ENCODE peak calls at places on chromosomes 11 and 22, in four cellular contexts. One of them, this sample, is unnamed. For H3K4me1, the result is how much of the 10 kb centered on the place peaks cover.

GRCh38 chr22:35910013-35910860 is 118.4 kb downstream of the RBFOX2 start:
- DNase-seq in fibroblast of lung: peak
- DNase-seq in uterus: no peak
- DNase-seq in stomach: no peak
- DNase-seq in this sample: no peak

GRCh38 chr22:38572065-38572464 is 2.1 kb upstream of the DMC1 start:
- DNase-seq in fibroblast of lung: peak
- DNase-seq in uterus: peak
- DNase-seq in stomach: no peak
- DNase-seq in this sample: no peak

GRCh38 chr22:27802389-27803079 is 978 bp upstream of the MN1 start:
- DNase-seq in fibroblast of lung: no peak
- DNase-seq in uterus: peak
- DNase-seq in stomach: no peak
- DNase-seq in this sample: no peak

GRCh38 chr11:33376331-33377099 is 119.3 kb downstream of the HIPK3 start:
- DNase-seq in fibroblast of lung: no peak
- DNase-seq in uterus: no peak
- DNase-seq in stomach: no peak
- DNase-seq in this sample: no peak

GRCh38 chr11:82606738-82607137 is 126.9 kb downstream of the FAM181B start:
- DNase-seq in fibroblast of lung: no peak
- DNase-seq in uterus: no peak
- DNase-seq in stomach: no peak
- DNase-seq in this sample: no peak

GRCh38 chr11:114366331-114367243 is 33.7 kb downstream of the C11orf71 start:
- DNase-seq in fibroblast of lung: peak
- DNase-seq in uterus: no peak
- DNase-seq in stomach: no peak
- DNase-seq in this sample: no peak

GRCh38 chr11:112584674-112585073 is 324.0 kb upstream of the PLET1 start:
- DNase-seq in fibroblast of lung: no peak
- DNase-seq in uterus: no peak
- DNase-seq in stomach: no peak
- DNase-seq in this sample: no peak

GRCh38 chr11:128525411-128526243 is 61.7 kb downstream of the ETS1 start:
- DNase-seq in fibroblast of lung: peak
- DNase-seq in uterus: no peak
- DNase-seq in stomach: no peak
- DNase-seq in this sample: no peak

GRCh38 chr11:43735931-43736330 is 55.4 kb downstream of the HSD17B12 start:
- DNase-seq in fibroblast of lung: peak
- DNase-seq in uterus: no peak
- DNase-seq in stomach: no peak
- DNase-seq in this sample: no peak

GRCh38 chr11:20035701-20036601 is 124.3 kb downstream of the DBX1 start:
- DNase-seq in fibroblast of lung: peak
- DNase-seq in uterus: peak
- DNase-seq in stomach: no peak
- DNase-seq in this sample: no peak

GRCh38 chr22:17902960-17903359 is 121.4 kb downstream of the MICAL3 start:
- DNase-seq in fibroblast of lung: no peak
- DNase-seq in uterus: no peak
- DNase-seq in stomach: no peak
- DNase-seq in this sample: no peak

GRCh38 chr22:46761539-46762237 is 762 bp upstream of the TBC1D22A start:
- DNase-seq in fibroblast of lung: no peak
- DNase-seq in uterus: no peak
- DNase-seq in stomach: no peak
- DNase-seq in this sample: no peak

GRCh38 chr11:45887587-45887986 is 2.1 kb downstream of the MAPK8IP1 start:
- DNase-seq in fibroblast of lung: no peak
- DNase-seq in uterus: no peak
- DNase-seq in stomach: no peak
- DNase-seq in this sample: no peak

GRCh38 chr22:49481651-49482399 is 345.8 kb downstream of the BRD1 start:
- DNase-seq in fibroblast of lung: no peak
- DNase-seq in uterus: no peak
- DNase-seq in stomach: no peak
- DNase-seq in this sample: no peak

GRCh38 chr11:47234669-47235075 is 13.9 kb downstream of the ACP2 start:
- DNase-seq in fibroblast of lung: no peak
- DNase-seq in uterus: no peak
- DNase-seq in stomach: peak
- DNase-seq in this sample: peak

GRCh38 chr11:119117004-119117706 is 4.2 kb upstream of the HINFP start:
- DNase-seq in fibroblast of lung: no peak
- DNase-seq in uterus: no peak
- DNase-seq in stomach: no peak
- DNase-seq in this sample: no peak

GRCh38 chr11:46521947-46522681 is 71.7 kb downstream of the AMBRA1 start:
- DNase-seq in fibroblast of lung: peak
- DNase-seq in uterus: no peak
- DNase-seq in stomach: no peak
- DNase-seq in this sample: no peak

GRCh38 chr11:123194308-123195181 is 503 bp downstream of the CLMP start:
- DNase-seq in fibroblast of lung: peak
- DNase-seq in uterus: peak
- DNase-seq in stomach: no peak
- DNase-seq in this sample: no peak

GRCh38 chr11:10935015-10935564 is 77.2 kb upstream of the ZBED5 start:
- DNase-seq in fibroblast of lung: no peak
- DNase-seq in uterus: no peak
- DNase-seq in stomach: no peak
- DNase-seq in this sample: no peak

GRCh38 chr11:62458212-62459002 is 39.6 kb downstream of the SCGB1A1 start:
- DNase-seq in fibroblast of lung: no peak
- DNase-seq in uterus: no peak
- DNase-seq in stomach: no peak
- DNase-seq in this sample: no peak
- H3K4me1 ChIP-seq in fibroblast of lung: under half
- H3K4me1 ChIP-seq in uterus: under half
- H3K4me1 ChIP-seq in stomach: under half
- H3K4me1 ChIP-seq in this sample: under half

DNA sequence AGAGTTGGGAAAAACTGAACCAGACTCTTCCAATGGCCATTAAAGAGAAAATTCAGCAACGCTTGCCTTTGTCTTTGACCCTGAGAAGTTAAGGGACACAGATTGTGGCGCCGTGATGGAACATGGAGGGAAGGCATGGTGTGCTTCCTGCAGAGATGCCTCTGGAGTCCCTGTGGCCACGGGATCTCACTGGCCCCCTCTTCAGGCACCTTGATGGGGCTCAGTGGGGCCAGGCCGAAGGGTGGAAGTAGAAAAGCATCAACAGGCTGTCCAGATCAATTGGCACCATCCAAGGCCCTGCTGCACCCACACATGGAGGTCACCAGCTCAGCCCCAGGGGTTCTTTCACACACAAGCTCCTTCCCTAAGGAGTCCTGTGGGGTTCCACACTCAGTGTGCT is 42.9 kb downstream of the MORC2 start:
- DNase-seq in fibroblast of lung: no peak
- DNase-seq in uterus: no peak
- DNase-seq in stomach: no peak
- DNase-seq in this sample: no peak
- TF ChIP-seq CTCF in fibroblast of lung: no peak
- TF ChIP-seq CTCF in uterus: no peak
- TF ChIP-seq CTCF in stomach: no peak
- TF ChIP-seq CTCF in this sample: no peak

GRCh38 chr22:24005201-24005600 is at the start of gene GSTT4:
- DNase-seq in fibroblast of lung: no peak
- DNase-seq in uterus: no peak
- DNase-seq in stomach: peak
- DNase-seq in this sample: no peak
- H3K27ac ChIP-seq in fibroblast of lung: no peak
- H3K27ac ChIP-seq in uterus: no peak
- H3K27ac ChIP-seq in stomach: no peak
- H3K27ac ChIP-seq in this sample: no peak

GRCh38 chr11:18390088-18390487 is 4.3 kb upstream of the LDHA start:
- DNase-seq in fibroblast of lung: no peak
- DNase-seq in uterus: no peak
- DNase-seq in stomach: no peak
- DNase-seq in this sample: no peak

GRCh38 chr11:18379201-18379600 is 15.2 kb upstream of the LDHA start:
- DNase-seq in fibroblast of lung: no peak
- DNase-seq in uterus: no peak
- DNase-seq in stomach: no peak
- DNase-seq in this sample: no peak

GRCh38 chr11:18383388-18384156 is 10.8 kb upstream of the LDHA start:
- DNase-seq in fibroblast of lung: peak
- DNase-seq in uterus: peak
- DNase-seq in stomach: peak
- DNase-seq in this sample: peak

DNA sequence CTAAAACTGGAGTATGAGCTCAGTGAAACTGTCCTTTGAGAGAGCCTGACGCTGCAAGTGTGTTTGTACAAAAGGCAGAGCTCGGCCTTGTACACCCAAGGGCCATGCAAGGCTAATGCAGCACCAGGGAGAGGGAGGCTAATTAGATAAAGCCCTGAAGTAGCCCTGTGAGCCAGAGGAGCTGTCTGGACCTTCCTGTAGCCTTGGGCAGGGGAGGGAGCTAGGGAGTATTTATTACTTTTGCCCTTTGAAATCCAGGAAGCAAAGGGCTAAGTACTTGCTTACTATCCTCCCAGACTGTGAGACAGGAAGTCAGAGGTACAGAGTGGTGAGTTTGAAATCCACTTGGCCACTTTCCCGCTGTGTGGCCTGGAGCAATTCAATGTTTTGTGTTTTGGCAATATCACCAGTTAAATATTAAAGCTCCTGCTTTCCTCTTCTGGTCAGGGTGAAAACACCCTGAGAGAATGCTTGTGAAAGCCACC is 10.2 kb upstream of the LDHA start:
- DNase-seq in fibroblast of lung: peak
- DNase-seq in uterus: peak
- DNase-seq in stomach: peak
- DNase-seq in this sample: peak
- H3K4me1 ChIP-seq in fibroblast of lung: under half
- H3K4me1 ChIP-seq in uterus: under half
- H3K4me1 ChIP-seq in stomach: under half
- H3K4me1 ChIP-seq in this sample: under half

DNA sequence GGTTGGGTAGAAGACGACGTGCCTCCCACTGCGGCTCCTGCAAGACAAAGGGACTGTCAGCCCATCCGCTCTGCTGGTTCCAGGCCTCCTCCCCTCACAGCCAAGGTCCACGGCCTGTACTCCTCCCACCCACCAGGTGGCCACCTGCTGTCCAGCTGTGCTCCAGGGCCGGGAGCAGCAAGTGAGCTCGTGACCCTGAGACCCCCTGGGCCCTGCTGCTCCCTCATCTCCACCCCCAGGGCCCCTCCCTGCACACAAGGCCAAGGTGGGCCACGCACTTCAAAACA is 27.4 kb downstream of the TSPAN4 start:
- DNase-seq in fibroblast of lung: no peak
- DNase-seq in uterus: no peak
- DNase-seq in stomach: no peak
- DNase-seq in this sample: no peak
- TF ChIP-seq CTCF in fibroblast of lung: no peak
- TF ChIP-seq CTCF in uterus: no peak
- TF ChIP-seq CTCF in stomach: no peak
- TF ChIP-seq CTCF in this sample: no peak

GRCh38 chr11:110077866-110078325 is 15.3 kb upstream of the ZC3H12C start:
- DNase-seq in fibroblast of lung: peak
- DNase-seq in uterus: no peak
- DNase-seq in stomach: no peak
- DNase-seq in this sample: no peak
- H3K27ac ChIP-seq in fibroblast of lung: no peak
- H3K27ac ChIP-seq in uterus: no peak
- H3K27ac ChIP-seq in stomach: no peak
- H3K27ac ChIP-seq in this sample: no peak

GRCh38 chr11:86914836-86915519 is 40.2 kb downstream of the FZD4 start:
- DNase-seq in fibroblast of lung: peak
- DNase-seq in uterus: no peak
- DNase-seq in stomach: no peak
- DNase-seq in this sample: no peak
- H3K4me1 ChIP-seq in fibroblast of lung: under half
- H3K4me1 ChIP-seq in uterus: under half
- H3K4me1 ChIP-seq in stomach: under half
- H3K4me1 ChIP-seq in this sample: under half

GRCh38 chr22:42997577-42997976 is 17.4 kb downstream of the PACSIN2 start:
- DNase-seq in fibroblast of lung: no peak
- DNase-seq in uterus: no peak
- DNase-seq in stomach: no peak
- DNase-seq in this sample: no peak
- TF ChIP-seq CTCF in fibroblast of lung: no peak
- TF ChIP-seq CTCF in uterus: no peak
- TF ChIP-seq CTCF in stomach: no peak
- TF ChIP-seq CTCF in this sample: no peak

DNA sequence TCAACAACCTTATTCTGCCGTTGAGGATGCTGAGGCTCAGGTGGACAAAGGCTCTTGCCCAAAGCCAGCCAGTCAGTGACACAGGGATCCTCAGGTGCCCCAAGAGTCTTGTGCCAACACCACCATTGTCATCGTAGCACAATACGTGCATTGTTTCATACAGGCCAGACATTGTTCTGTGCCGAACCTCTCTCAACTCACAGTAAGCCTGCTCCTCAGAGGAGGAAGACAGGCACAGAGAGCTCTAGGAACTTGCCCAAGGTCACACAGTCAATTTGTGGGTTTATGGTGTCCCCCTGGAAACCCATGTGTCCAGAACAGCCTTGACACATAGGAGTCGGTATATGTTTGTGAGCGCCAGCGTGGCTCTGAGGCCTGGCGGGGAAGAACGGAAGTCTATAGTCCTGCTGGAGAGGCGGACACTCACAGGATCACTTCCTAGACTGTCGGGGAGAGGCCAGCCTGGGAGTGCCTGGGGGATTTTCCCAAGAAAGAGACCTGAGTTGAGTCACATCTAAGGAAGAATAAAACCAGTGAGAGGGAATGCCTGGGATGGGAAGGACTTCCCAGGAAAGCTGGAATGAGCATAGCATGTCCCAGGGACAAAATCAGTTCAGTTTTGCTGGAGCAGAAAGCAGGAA is 20.2 kb downstream of the LIF start:
- DNase-seq in fibroblast of lung: no peak
- DNase-seq in uterus: no peak
- DNase-seq in stomach: no peak
- DNase-seq in this sample: no peak
- H3K27ac ChIP-seq in fibroblast of lung: no peak
- H3K27ac ChIP-seq in uterus: no peak
- H3K27ac ChIP-seq in stomach: no peak
- H3K27ac ChIP-seq in this sample: no peak